ENCODE peak calls at places on chromosomes 13 and 19, in six cellular contexts. One of them, this sample, is unnamed.

GRCh38 chr19:17680235-17680722 is 7.9 kb downstream of the UNC13A start:
- DNase-seq in neuronal stem cell: no peak
- DNase-seq in brain microvascular endothelial cell: peak
- DNase-seq in CD4-positive, alpha-beta T cell: no peak
- DNase-seq in cardiac muscle cell: peak
- DNase-seq in IMR-90: peak
- DNase-seq in this sample: no peak

GRCh38 chr13:47837104-47837880 is 163.8 kb downstream of the SUCLA2 start:
- DNase-seq in neuronal stem cell: no peak
- DNase-seq in brain microvascular endothelial cell: no peak
- DNase-seq in CD4-positive, alpha-beta T cell: no peak
- DNase-seq in cardiac muscle cell: no peak
- DNase-seq in IMR-90: no peak
- DNase-seq in this sample: no peak

GRCh38 chr19:13169769-13170168 is 19.6 kb downstream of the IER2 start:
- DNase-seq in neuronal stem cell: no peak
- DNase-seq in brain microvascular endothelial cell: peak
- DNase-seq in CD4-positive, alpha-beta T cell: no peak
- DNase-seq in cardiac muscle cell: no peak
- DNase-seq in IMR-90: peak
- DNase-seq in this sample: no peak

GRCh38 chr19:50425581-50425980 is 6.8 kb downstream of the SPIB start:
- DNase-seq in neuronal stem cell: no peak
- DNase-seq in brain microvascular endothelial cell: no peak
- DNase-seq in CD4-positive, alpha-beta T cell: no peak
- DNase-seq in cardiac muscle cell: no peak
- DNase-seq in IMR-90: no peak
- DNase-seq in this sample: no peak

GRCh38 chr13:36841411-36841810 is 22.4 kb downstream of the RFXAP start:
- DNase-seq in neuronal stem cell: no peak
- DNase-seq in brain microvascular endothelial cell: no peak
- DNase-seq in CD4-positive, alpha-beta T cell: no peak
- DNase-seq in cardiac muscle cell: no peak
- DNase-seq in IMR-90: no peak
- DNase-seq in this sample: no peak

GRCh38 chr13:113981201-113981605 is 7.3 kb upstream of the C13orf46 start:
- DNase-seq in neuronal stem cell: no peak
- DNase-seq in brain microvascular endothelial cell: no peak
- DNase-seq in CD4-positive, alpha-beta T cell: no peak
- DNase-seq in cardiac muscle cell: no peak
- DNase-seq in IMR-90: no peak
- DNase-seq in this sample: no peak

GRCh38 chr13:112104873-112105234 is 37.9 kb downstream of the SOX1 start:
- DNase-seq in neuronal stem cell: no peak
- DNase-seq in brain microvascular endothelial cell: no peak
- DNase-seq in CD4-positive, alpha-beta T cell: no peak
- DNase-seq in cardiac muscle cell: no peak
- DNase-seq in IMR-90: no peak
- DNase-seq in this sample: no peak

GRCh38 chr19:14248578-14249011 is 42.6 kb upstream of the ADGRL1 start:
- DNase-seq in neuronal stem cell: peak
- DNase-seq in brain microvascular endothelial cell: no peak
- DNase-seq in CD4-positive, alpha-beta T cell: peak
- DNase-seq in cardiac muscle cell: peak
- DNase-seq in IMR-90: no peak
- DNase-seq in this sample: peak

GRCh38 chr13:111850458-111850857 is 216.5 kb upstream of the SOX1 start:
- DNase-seq in neuronal stem cell: no peak
- DNase-seq in brain microvascular endothelial cell: no peak
- DNase-seq in CD4-positive, alpha-beta T cell: no peak
- DNase-seq in cardiac muscle cell: no peak
- DNase-seq in IMR-90: no peak
- DNase-seq in this sample: no peak

GRCh38 chr19:57434386-57435061 is 601 bp upstream of the ZNF749 start:
- DNase-seq in neuronal stem cell: no peak
- DNase-seq in brain microvascular endothelial cell: no peak
- DNase-seq in CD4-positive, alpha-beta T cell: no peak
- DNase-seq in cardiac muscle cell: no peak
- DNase-seq in IMR-90: no peak
- DNase-seq in this sample: no peak

GRCh38 chr19:1862424-1863307 is 713 bp downstream of the KLF16 start:
- DNase-seq in neuronal stem cell: no peak
- DNase-seq in brain microvascular endothelial cell: no peak
- DNase-seq in CD4-positive, alpha-beta T cell: peak
- DNase-seq in cardiac muscle cell: peak
- DNase-seq in IMR-90: no peak
- DNase-seq in this sample: no peak
- H3K27ac ChIP-seq in neuronal stem cell: no peak
- H3K27ac ChIP-seq in brain microvascular endothelial cell: peak
- H3K27ac ChIP-seq in CD4-positive, alpha-beta T cell: peak
- H3K27ac ChIP-seq in cardiac muscle cell: no peak
- H3K27ac ChIP-seq in IMR-90: peak
- H3K27ac ChIP-seq in this sample: peak

DNA sequence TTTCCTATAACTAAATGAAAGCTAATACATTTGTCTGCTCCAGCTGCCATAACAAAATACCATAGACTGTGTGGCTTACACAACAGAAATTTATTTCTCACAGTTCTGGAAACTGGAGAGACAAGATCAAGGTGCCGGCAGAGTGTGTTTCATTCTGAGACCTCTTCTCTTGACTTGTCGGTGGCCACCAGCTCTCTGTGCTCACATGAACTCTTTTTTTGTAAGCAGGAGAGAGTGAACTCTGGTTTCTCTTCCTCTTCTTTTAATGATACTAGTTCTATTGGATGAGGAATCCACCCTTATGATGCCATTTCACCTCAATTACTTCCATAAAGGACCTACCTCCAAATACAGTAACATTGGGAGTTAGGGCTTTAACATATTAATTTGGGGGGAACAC is 11.7 kb downstream of the KCTD12 start:
- DNase-seq in neuronal stem cell: no peak
- DNase-seq in brain microvascular endothelial cell: no peak
- DNase-seq in CD4-positive, alpha-beta T cell: no peak
- DNase-seq in cardiac muscle cell: no peak
- DNase-seq in IMR-90: no peak
- DNase-seq in this sample: no peak
- H3K27ac ChIP-seq in neuronal stem cell: no peak
- H3K27ac ChIP-seq in brain microvascular endothelial cell: no peak
- H3K27ac ChIP-seq in CD4-positive, alpha-beta T cell: no peak
- H3K27ac ChIP-seq in cardiac muscle cell: no peak
- H3K27ac ChIP-seq in IMR-90: no peak
- H3K27ac ChIP-seq in this sample: peak

DNA sequence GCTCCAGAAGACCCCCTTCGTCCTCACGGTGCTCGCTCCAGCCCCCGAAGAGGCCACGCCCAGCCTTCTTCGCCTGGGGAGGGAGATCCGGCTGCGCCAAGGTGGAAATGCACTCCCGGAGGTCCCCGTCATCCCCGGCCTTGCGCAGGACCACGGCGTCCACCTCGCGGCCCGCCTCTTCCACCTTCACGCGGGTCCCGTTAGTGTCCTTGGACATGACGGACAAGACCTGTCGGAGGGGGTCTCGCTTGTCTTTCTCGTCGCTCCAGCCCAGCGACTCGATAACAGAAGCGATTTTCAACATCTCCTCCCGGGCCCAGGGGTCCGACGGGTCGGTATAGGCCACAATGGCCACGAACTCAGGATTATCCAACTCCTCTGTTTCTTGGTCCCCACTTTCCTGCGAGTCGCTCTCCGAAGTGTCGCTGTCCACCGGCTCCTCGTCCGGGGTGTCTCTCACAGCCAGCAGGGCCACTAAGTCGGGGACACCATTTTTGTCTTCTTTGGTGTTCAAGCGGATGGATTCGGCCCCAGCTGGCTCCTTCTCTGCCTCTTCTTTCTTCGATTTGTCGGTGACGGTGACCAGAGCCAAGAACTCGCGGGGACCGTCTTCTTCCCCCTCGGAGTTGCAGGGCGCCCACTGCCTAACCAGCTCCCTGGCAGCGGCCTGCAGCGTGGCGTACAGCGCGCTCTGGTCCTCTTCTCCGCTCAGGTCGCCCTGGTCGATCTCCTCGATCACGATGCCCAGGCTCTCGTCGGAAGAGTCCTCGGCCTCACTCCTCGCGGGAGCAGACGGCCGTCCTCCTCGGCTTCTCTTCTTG is 1.3 kb downstream of the PNMA8B start:
- DNase-seq in neuronal stem cell: no peak
- DNase-seq in brain microvascular endothelial cell: no peak
- DNase-seq in CD4-positive, alpha-beta T cell: no peak
- DNase-seq in cardiac muscle cell: no peak
- DNase-seq in IMR-90: no peak
- DNase-seq in this sample: no peak
- H3K27ac ChIP-seq in neuronal stem cell: no peak
- H3K27ac ChIP-seq in brain microvascular endothelial cell: no peak
- H3K27ac ChIP-seq in CD4-positive, alpha-beta T cell: no peak
- H3K27ac ChIP-seq in cardiac muscle cell: no peak
- H3K27ac ChIP-seq in IMR-90: no peak
- H3K27ac ChIP-seq in this sample: no peak

GRCh38 chr19:41551711-41552110 is 24.3 kb upstream of the CEACAM21 start:
- DNase-seq in neuronal stem cell: no peak
- DNase-seq in brain microvascular endothelial cell: no peak
- DNase-seq in CD4-positive, alpha-beta T cell: no peak
- DNase-seq in cardiac muscle cell: no peak
- DNase-seq in IMR-90: no peak
- DNase-seq in this sample: no peak
- H3K27ac ChIP-seq in neuronal stem cell: no peak
- H3K27ac ChIP-seq in brain microvascular endothelial cell: no peak
- H3K27ac ChIP-seq in CD4-positive, alpha-beta T cell: peak
- H3K27ac ChIP-seq in cardiac muscle cell: no peak
- H3K27ac ChIP-seq in IMR-90: no peak
- H3K27ac ChIP-seq in this sample: peak

GRCh38 chr13:23628250-23628649 is 58.0 kb downstream of the TNFRSF19 start:
- DNase-seq in neuronal stem cell: no peak
- DNase-seq in brain microvascular endothelial cell: no peak
- DNase-seq in CD4-positive, alpha-beta T cell: no peak
- DNase-seq in cardiac muscle cell: no peak
- DNase-seq in IMR-90: no peak
- DNase-seq in this sample: no peak
- H3K27ac ChIP-seq in neuronal stem cell: no peak
- H3K27ac ChIP-seq in brain microvascular endothelial cell: no peak
- H3K27ac ChIP-seq in CD4-positive, alpha-beta T cell: no peak
- H3K27ac ChIP-seq in cardiac muscle cell: peak
- H3K27ac ChIP-seq in IMR-90: no peak
- H3K27ac ChIP-seq in this sample: no peak

GRCh38 chr19:18940791-18941627 is at the start of gene HOMER3:
- DNase-seq in neuronal stem cell: peak
- DNase-seq in brain microvascular endothelial cell: peak
- DNase-seq in CD4-positive, alpha-beta T cell: peak
- DNase-seq in cardiac muscle cell: peak
- DNase-seq in IMR-90: peak
- DNase-seq in this sample: peak
- H3K27ac ChIP-seq in neuronal stem cell: peak
- H3K27ac ChIP-seq in brain microvascular endothelial cell: peak
- H3K27ac ChIP-seq in CD4-positive, alpha-beta T cell: no peak
- H3K27ac ChIP-seq in cardiac muscle cell: no peak
- H3K27ac ChIP-seq in IMR-90: peak
- H3K27ac ChIP-seq in this sample: peak

DNA sequence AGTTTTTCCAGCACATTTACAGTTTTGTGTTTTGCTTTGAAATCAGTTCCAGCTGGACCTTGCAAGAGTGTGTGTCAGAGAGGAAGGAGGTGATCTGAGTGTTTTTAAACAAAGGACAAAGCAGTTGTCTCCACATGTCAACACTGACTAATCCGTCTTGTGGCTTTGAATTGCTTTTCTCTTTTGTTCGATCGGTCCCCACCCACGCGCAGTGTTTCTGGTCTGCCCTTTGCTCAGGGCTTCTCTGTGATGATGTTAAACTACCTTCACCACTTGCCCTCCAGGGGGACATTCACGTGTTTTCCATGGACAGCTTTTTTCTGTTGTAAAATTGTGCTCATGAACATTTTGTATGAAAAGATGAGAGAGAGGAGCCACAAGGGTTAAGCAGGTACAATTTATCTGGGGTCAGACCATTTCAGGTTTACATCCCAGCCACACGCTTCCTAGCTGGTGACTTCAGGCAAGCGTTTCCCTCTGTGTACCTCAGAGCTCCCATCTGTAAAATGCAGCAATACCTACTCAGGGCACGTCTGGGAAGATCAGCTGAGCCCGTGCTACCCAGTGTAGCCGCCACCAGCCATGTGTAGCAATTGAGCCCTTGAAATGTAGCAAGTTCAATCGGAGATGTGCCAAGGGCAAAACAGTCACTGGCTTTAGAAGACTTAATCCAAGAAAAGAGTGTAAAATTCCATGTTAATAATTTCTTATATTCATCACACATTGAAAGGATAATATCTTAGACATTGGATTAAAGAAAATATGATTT is 13.5 kb upstream of the PLA2G4C start:
- DNase-seq in neuronal stem cell: peak
- DNase-seq in brain microvascular endothelial cell: peak
- DNase-seq in CD4-positive, alpha-beta T cell: no peak
- DNase-seq in cardiac muscle cell: no peak
- DNase-seq in IMR-90: peak
- DNase-seq in this sample: no peak
- H3K27ac ChIP-seq in neuronal stem cell: no peak
- H3K27ac ChIP-seq in brain microvascular endothelial cell: peak
- H3K27ac ChIP-seq in CD4-positive, alpha-beta T cell: no peak
- H3K27ac ChIP-seq in cardiac muscle cell: no peak
- H3K27ac ChIP-seq in IMR-90: no peak
- H3K27ac ChIP-seq in this sample: peak

DNA sequence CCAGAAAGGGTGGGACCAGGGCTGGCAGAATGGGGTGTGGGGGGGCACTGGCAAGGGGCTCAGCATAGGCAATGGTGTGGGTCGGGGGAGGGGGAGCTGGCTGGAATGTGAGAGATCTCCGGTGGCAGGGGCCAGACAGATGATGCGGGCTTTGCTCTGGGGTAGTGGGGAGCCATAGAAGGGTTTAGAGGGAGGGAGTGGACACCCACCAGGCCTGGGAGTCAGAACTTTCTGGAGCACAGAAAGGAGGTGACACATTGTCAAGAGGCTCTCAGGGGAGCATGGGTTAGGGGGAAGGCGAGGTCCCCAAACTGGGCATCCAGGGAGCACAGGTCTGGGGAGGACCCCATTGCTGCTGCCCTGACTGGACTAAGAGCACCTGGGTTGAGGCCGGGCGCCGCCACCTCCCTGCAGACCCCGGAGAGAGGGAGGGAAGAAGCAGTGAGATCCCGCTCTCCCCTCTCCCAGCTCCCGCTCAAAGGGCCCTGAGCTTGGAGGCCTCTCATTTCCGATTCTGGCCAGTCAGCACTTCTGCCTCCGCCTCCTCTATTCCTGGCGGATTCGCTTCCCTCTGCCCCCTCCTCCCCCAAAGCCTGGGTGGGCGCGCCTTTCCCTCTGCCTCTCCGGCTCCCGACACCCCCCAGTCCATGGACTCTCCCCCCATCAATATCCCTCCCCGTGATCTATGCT is 21.6 kb downstream of the SMIM24 start:
- DNase-seq in neuronal stem cell: no peak
- DNase-seq in brain microvascular endothelial cell: no peak
- DNase-seq in CD4-positive, alpha-beta T cell: no peak
- DNase-seq in cardiac muscle cell: peak
- DNase-seq in IMR-90: peak
- DNase-seq in this sample: peak
- H3K27ac ChIP-seq in neuronal stem cell: no peak
- H3K27ac ChIP-seq in brain microvascular endothelial cell: peak
- H3K27ac ChIP-seq in CD4-positive, alpha-beta T cell: no peak
- H3K27ac ChIP-seq in cardiac muscle cell: no peak
- H3K27ac ChIP-seq in IMR-90: peak
- H3K27ac ChIP-seq in this sample: peak

GRCh38 chr13:33352520-33352919 is 67.0 kb upstream of the STARD13 start:
- DNase-seq in neuronal stem cell: no peak
- DNase-seq in brain microvascular endothelial cell: no peak
- DNase-seq in CD4-positive, alpha-beta T cell: no peak
- DNase-seq in cardiac muscle cell: no peak
- DNase-seq in IMR-90: no peak
- DNase-seq in this sample: peak
- H3K27ac ChIP-seq in neuronal stem cell: no peak
- H3K27ac ChIP-seq in brain microvascular endothelial cell: no peak
- H3K27ac ChIP-seq in CD4-positive, alpha-beta T cell: no peak
- H3K27ac ChIP-seq in cardiac muscle cell: no peak
- H3K27ac ChIP-seq in IMR-90: no peak
- H3K27ac ChIP-seq in this sample: no peak